ENCODE peak calls at places on chromosomes 2 and 18, in four cellular contexts. N is HCT116, F is HEK293T, S is NCI-H1694. K is an unnamed sample.

GRCh38 chr18:9854801-9855676 is 30.7 kb upstream of the TXNDC2 start:
- DNase-seq in N (no peak), F (no peak), S (no peak), K (no peak)

GRCh38 chr18:10973579-10974260 is 175.6 kb downstream of the PIEZO2 start:
- DNase-seq in N (no peak), F (no peak), S (no peak), K (no peak)

GRCh38 chr2:1886405-1886992 is 142.2 kb upstream of the PXDN start:
- DNase-seq in N (peak; percentile 47), F (peak; percentile 71), S (peak; percentile 59), K (peak; percentile 51)

GRCh38 chr2:69119104-69119503 is 106.1 kb downstream of the ANTXR1 start:
- DNase-seq in N (no peak), F (no peak), S (no peak), K (no peak)

GRCh38 chr2:88350262-88350640 is 102.2 kb downstream of the FOXI3 start:
- DNase-seq in N (no peak), F (no peak), S (no peak), K (no peak)

GRCh38 chr2:159968282-159968900 is 94.0 kb downstream of the PLA2R1 start:
- DNase-seq in N (peak; percentile 35), F (peak; percentile 62), S (peak; percentile 74), K (peak; percentile 30)

GRCh38 chr2:164840930-164841718 is 499 bp downstream of the COBLL1 start:
- DNase-seq in N (peak; percentile 46), F (peak; percentile 71), S (peak; percentile 66), K (peak; percentile 64)

GRCh38 chr2:46461716-46462171 is 17.6 kb upstream of the TMEM247 start:
- DNase-seq in N (no peak), F (no peak), S (no peak), K (no peak)

GRCh38 chr2:183438541-183438940 is 314.3 kb downstream of the NUP35 start:
- DNase-seq in N (no peak), F (no peak), S (no peak), K (no peak)

GRCh38 chr2:55888941-55889340 is 34.6 kb downstream of the EFEMP1 start:
- DNase-seq in N (no peak), F (no peak), S (no peak), K (no peak)

GRCh38 chr2:222318026-222318711 is 19.4 kb upstream of the PAX3 start:
- DNase-seq in N (peak; percentile 35), F (peak; percentile 81), S (peak; percentile 87), K (peak; percentile 57)

GRCh38 chr2:52128081-52128480 is 1096.1 kb upstream of the NRXN1 start:
- DNase-seq in N (no peak), F (no peak), S (no peak), K (no peak)

GRCh38 chr2:24159708-24160107 is 15.1 kb upstream of the FAM228A start:
- DNase-seq in N (no peak), F (no peak), S (no peak), K (no peak)

GRCh38 chr18:7198326-7198725 is 32.6 kb upstream of the LRRC30 start:
- DNase-seq in N (no peak), F (no peak), S (no peak), K (no peak)

GRCh38 chr2:145350011-145350410 is 830.1 kb upstream of the ZEB2 start:
- DNase-seq in N (no peak), F (no peak), S (no peak), K (no peak)

GRCh38 chr18:74456409-74457042 is 582 bp downstream of the DIPK1C start:
- DNase-seq in N (no peak), F (no peak), S (no peak), K (no peak)

GRCh38 chr2:85712849-85713612 is 18.9 kb downstream of the GNLY start:
- DNase-seq in N (no peak), F (no peak), S (no peak), K (no peak)

GRCh38 chr2:9310390-9310789 is 103.8 kb downstream of the ASAP2 start:
- DNase-seq in N (no peak), F (no peak), S (no peak), K (peak; percentile 48)

GRCh38 chr2:192140236-192140839 is 54.4 kb downstream of the TMEFF2 start:
- DNase-seq in N (no peak), F (no peak), S (no peak), K (no peak)

K was measured in NCI-H460.